ENCODE peak calls at places on chromosome 15, in eight cellular contexts. O, C, B, N, K, W, M and F are unnamed samples.

GRCh38 chr15:28914046-28914445 is 28.3 kb downstream of the APBA2 start:
- DNase-seq in O (no peak), C (no peak), B (no peak), N (no peak), K (no peak), W (no peak), M (no peak), F (no peak)

GRCh38 chr15:20368974-20369373 is 172.6 kb downstream of the GOLGA6L6 start:
- DNase-seq in O (no peak), C (no peak), B (no peak), N (no peak), K (no peak), W (no peak), M (no peak), F (no peak)

GRCh38 chr15:52368402-52368801 is 72.8 kb upstream of the MYO5C start:
- DNase-seq in O (no peak), C (no peak), B (no peak), N (no peak), K (no peak), W (no peak), M (no peak), F (peak; percentile 33)

GRCh38 chr15:82140859-82141258 is 95.0 kb upstream of the MEX3B start:
- DNase-seq in O (no peak), C (no peak), B (no peak), N (no peak), K (no peak), W (no peak), M (no peak), F (no peak)

GRCh38 chr15:25775317-25775912 is 87.7 kb downstream of the ATP10A start:
- DNase-seq in O (no peak), C (no peak), B (no peak), N (peak; percentile 38), K (peak; percentile 53), W (peak; percentile 31), M (peak; percentile 86), F (peak; percentile 63)

GRCh38 chr15:23797747-23798157 is 110.6 kb upstream of the NDN start:
- DNase-seq in O (no peak), C (no peak), B (no peak), N (no peak), K (peak; percentile 23), W (no peak), M (no peak), F (no peak)

GRCh38 chr15:71443538-71443937 is 328.3 kb downstream of the THSD4 start:
- DNase-seq in O (peak; percentile 63), C (no peak), B (no peak), N (peak; percentile 48), K (peak; percentile 69), W (peak; percentile 72), M (peak; percentile 70), F (peak; percentile 57)

GRCh38 chr15:99165956-99166689 is 61.2 kb downstream of the SYNM start:
- DNase-seq in O (no peak), C (no peak), B (no peak), N (no peak), K (no peak), W (no peak), M (no peak), F (no peak)

GRCh38 chr15:80003171-80003570 is 32.2 kb upstream of the BCL2A1 start:
- DNase-seq in O (peak; percentile 85), C (no peak), B (no peak), N (no peak), K (no peak), W (no peak), M (no peak), F (peak; percentile 32)

GRCh38 chr15:67125589-67126502 is 60.4 kb downstream of the SMAD3 start:
- DNase-seq in O (no peak), C (no peak), B (no peak), N (peak; percentile 84), K (peak; percentile 79), W (no peak), M (peak; percentile 100), F (no peak)

GRCh38 chr15:57183614-57184344 is 192.5 kb upstream of the CGNL1 start:
- DNase-seq in O (no peak), C (no peak), B (no peak), N (no peak), K (no peak), W (no peak), M (peak; percentile 36), F (no peak)

GRCh38 chr15:74768771-74769342 is 13.0 kb upstream of the CSK start:
- DNase-seq in O (peak; percentile 86), C (peak; percentile 60), B (peak; percentile 67), N (peak; percentile 52), K (peak; percentile 55), W (peak; percentile 75), M (peak; percentile 58), F (peak; percentile 75)